ENCODE peak calls at places on chromosomes 7 and 10, in four cellular contexts. G is GM12892; X is stimulated activated CD8-positive, alpha-beta memory T cell treated with anti-CD3 and anti-CD28 coated beads, Interleukin-2, amount 100 ng/mL, for 48 hours; R is activated CD4-positive, CD25-positive, alpha-beta regulatory T cell treated with anti-CD3 and anti-CD28 coated beads, Interleukin-2, amount 50 U/mL, for 72 hours. S is an unnamed sample.
A peak's percentile ranks its signal among the peaks of the same experiment; 100 is the strongest.

GRCh38 chr7:22357311-22358175 is 589 bp upstream of the RAPGEF5 start:
- DNase-seq in X (no peak), G (no peak), R (no peak), S (no peak)

GRCh38 chr10:46250898-46251856 is 35.6 kb upstream of the ANTXRL start:
- DNase-seq in X (no peak), R (peak; percentile 18), G (no peak), S (no peak)

GRCh38 chr10:62054408-62054807 is 152.9 kb downstream of the ARID5B start:
- DNase-seq in G (no peak), R (no peak), X (no peak), S (no peak)

GRCh38 chr7:45599851-45600706 is 25.9 kb downstream of the ADCY1 start:
- DNase-seq in X (no peak), G (no peak), R (peak; percentile 12), S (no peak)

GRCh38 chr10:71314028-71314693 is 4.9 kb upstream of the SLC29A3 start:
- DNase-seq in X (peak; percentile 14), G (peak; percentile 53), R (peak; percentile 40), S (peak; percentile 50)

GRCh38 chr7:151177310-151177709 is 9.7 kb downstream of the ASB10 start:
- DNase-seq in G (no peak), X (no peak), R (no peak), S (no peak)

GRCh38 chr10:115826391-115826790 is 446.6 kb downstream of the GFRA1 start:
- DNase-seq in X (no peak), R (no peak), G (no peak), S (no peak)

GRCh38 chr10:27504897-27505457 is 873 bp downstream of the RAB18 start:
- DNase-seq in X (no peak), R (no peak), G (no peak), S (no peak)

GRCh38 chr7:94701555-94701973 is 45.6 kb upstream of the SGCE start:
- DNase-seq in R (no peak), G (no peak), X (no peak), S (no peak)

GRCh38 chr10:60271319-60272040 is 118.2 kb downstream of the ANK3 start:
- DNase-seq in G (no peak), R (no peak), X (no peak), S (no peak)

GRCh38 chr10:14016011-14016536 is 314.6 kb downstream of the FRMD4A start:
- DNase-seq in R (no peak), X (no peak), G (no peak), S (peak; percentile 64)

GRCh38 chr10:123808873-123809272 is 82.7 kb downstream of the CPXM2 start:
- DNase-seq in X (no peak), G (no peak), R (no peak), S (no peak)

GRCh38 chr7:123177442-123177841 is 22.3 kb downstream of the SLC13A1 start:
- DNase-seq in X (no peak), R (no peak), G (no peak), S (no peak)

GRCh38 chr10:124040454-124040853 is 52.9 kb downstream of the CHST15 start:
- DNase-seq in X (no peak), G (no peak), R (no peak), S (no peak)

GRCh38 chr7:130124711-130125110 is 54.4 kb downstream of the KLHDC10 start:
- DNase-seq in G (no peak), X (no peak), R (no peak), S (no peak)

GRCh38 chr10:22442063-22442462 is 96.8 kb downstream of the SPAG6 start:
- DNase-seq in X (no peak), R (no peak), G (no peak), S (no peak)

GRCh38 chr10:46248651-46249131 is 38.1 kb upstream of the ANTXRL start:
- DNase-seq in G (no peak), X (no peak), R (peak; percentile 14), S (no peak)

GRCh38 chr10:47374611-47375536 is 9.2 kb downstream of the ZNF488 start:
- DNase-seq in R (no peak), X (no peak), G (no peak), S (no peak)

GRCh38 chr7:24932815-24933214 is 47.2 kb downstream of the OSBPL3 start:
- DNase-seq in G (no peak), X (no peak), R (no peak), S (no peak)

GRCh38 chr10:76487582-76487981 is 1056.2 kb downstream of the LRMDA start:
- DNase-seq in X (no peak), G (no peak), R (no peak), S (no peak)

GRCh38 chr7:132618271-132618955 is 42.1 kb upstream of the PLXNA4 start:
- DNase-seq in R (no peak), G (no peak), X (no peak), S (no peak)

GRCh38 chr10:32937824-32938482 is 20.1 kb downstream of the ITGB1 start:
- DNase-seq in X (no peak), R (no peak), G (no peak), S (no peak)

GRCh38 chr7:158956805-158957506 is 100.6 kb downstream of the DYNC2I1 start:
- DNase-seq in X (no peak), G (no peak), R (no peak), S (no peak)

GRCh38 chr10:48594799-48595198 is 10.1 kb downstream of the ARHGAP22 start:
- DNase-seq in G (no peak), R (no peak), X (no peak), S (no peak)

GRCh38 chr10:29951441-29951931 is 107.9 kb downstream of the JCAD start:
- DNase-seq in R (no peak), G (no peak), X (no peak), S (no peak)

GRCh38 chr7:132386249-132386681 is 190.0 kb downstream of the PLXNA4 start:
- DNase-seq in R (no peak), X (no peak), G (no peak), S (peak; percentile 64)

S was measured in left ventricle myocardium inferior.